ENCODE peak calls at places on chromosomes 12 and 14, in six cellular contexts. One of them, this sample, is unnamed.
A peak's percentile ranks its signal among the peaks of the same experiment; 100 is the strongest.

GRCh38 chr12:3364226-3364625 is 126.8 kb upstream of the PRMT8 start:
- DNase-seq in adrenal gland: no peak
- DNase-seq in tibial artery: no peak
- DNase-seq in bronchial epithelial cell: no peak
- DNase-seq in effector memory CD4-positive, alpha-beta T cell: no peak
- DNase-seq in IMR-90: no peak
- DNase-seq in this sample: no peak

GRCh38 chr12:58583956-58584355 is 336.3 kb downstream of the LRIG3 start:
- DNase-seq in tibial artery: no peak
- DNase-seq in IMR-90: no peak
- DNase-seq in adrenal gland: no peak
- DNase-seq in bronchial epithelial cell: no peak
- DNase-seq in effector memory CD4-positive, alpha-beta T cell: no peak
- DNase-seq in this sample: no peak

GRCh38 chr12:114655934-114656697 is 27.9 kb downstream of the TBX3 start:
- DNase-seq in adrenal gland: peak; percentile 70
- DNase-seq in tibial artery: no peak
- DNase-seq in bronchial epithelial cell: no peak
- DNase-seq in effector memory CD4-positive, alpha-beta T cell: no peak
- DNase-seq in IMR-90: peak; percentile 93
- DNase-seq in this sample: no peak

GRCh38 chr12:71415336-71416231 is 24.0 kb upstream of the LGR5 start:
- DNase-seq in tibial artery: no peak
- DNase-seq in effector memory CD4-positive, alpha-beta T cell: no peak
- DNase-seq in IMR-90: peak; percentile 59
- DNase-seq in bronchial epithelial cell: peak; percentile 58
- DNase-seq in adrenal gland: peak; percentile 40
- DNase-seq in this sample: peak; percentile 34

GRCh38 chr14:65414961-65415589 is 2.5 kb downstream of the FUT8 start:
- DNase-seq in bronchial epithelial cell: peak; percentile 37
- DNase-seq in IMR-90: peak; percentile 50
- DNase-seq in effector memory CD4-positive, alpha-beta T cell: no peak
- DNase-seq in tibial artery: no peak
- DNase-seq in adrenal gland: no peak
- DNase-seq in this sample: no peak

GRCh38 chr12:77837876-77838291 is 7.2 kb downstream of the NAV3 start:
- DNase-seq in tibial artery: no peak
- DNase-seq in adrenal gland: no peak
- DNase-seq in effector memory CD4-positive, alpha-beta T cell: no peak
- DNase-seq in IMR-90: no peak
- DNase-seq in bronchial epithelial cell: no peak
- DNase-seq in this sample: no peak

GRCh38 chr14:101780887-101781239 is 19.4 kb downstream of the PPP2R5C start:
- DNase-seq in tibial artery: no peak
- DNase-seq in adrenal gland: peak; percentile 37
- DNase-seq in bronchial epithelial cell: no peak
- DNase-seq in effector memory CD4-positive, alpha-beta T cell: no peak
- DNase-seq in IMR-90: no peak
- DNase-seq in this sample: no peak

GRCh38 chr14:34426313-34427295 is 35.4 kb downstream of the SPTSSA start:
- DNase-seq in tibial artery: no peak
- DNase-seq in IMR-90: no peak
- DNase-seq in bronchial epithelial cell: no peak
- DNase-seq in adrenal gland: peak; percentile 60
- DNase-seq in effector memory CD4-positive, alpha-beta T cell: no peak
- DNase-seq in this sample: no peak

GRCh38 chr12:105331805-105332251 is 1.3 kb downstream of the C12orf75 start:
- DNase-seq in tibial artery: no peak
- DNase-seq in IMR-90: no peak
- DNase-seq in effector memory CD4-positive, alpha-beta T cell: no peak
- DNase-seq in bronchial epithelial cell: no peak
- DNase-seq in adrenal gland: no peak
- DNase-seq in this sample: no peak

GRCh38 chr12:56081393-56082347 is 1.7 kb downstream of the ERBB3 start:
- DNase-seq in adrenal gland: no peak
- DNase-seq in tibial artery: no peak
- DNase-seq in effector memory CD4-positive, alpha-beta T cell: no peak
- DNase-seq in bronchial epithelial cell: no peak
- DNase-seq in IMR-90: no peak
- DNase-seq in this sample: no peak
- H3K4me3 ChIP-seq in adrenal gland: no peak overlapping the region
- H3K4me3 ChIP-seq in tibial artery: no peak overlapping the region
- H3K4me3 ChIP-seq in effector memory CD4-positive, alpha-beta T cell: no peak overlapping the region
- H3K4me3 ChIP-seq in bronchial epithelial cell: peak overlapping the region; percentile 91
- H3K4me3 ChIP-seq in IMR-90: no peak overlapping the region
- H3K4me3 ChIP-seq in this sample: no peak overlapping the region

GRCh38 chr12:129966086-129966640 is 62.3 kb upstream of the TMEM132D start:
- DNase-seq in tibial artery: no peak
- DNase-seq in IMR-90: no peak
- DNase-seq in bronchial epithelial cell: no peak
- DNase-seq in effector memory CD4-positive, alpha-beta T cell: no peak
- DNase-seq in adrenal gland: no peak
- DNase-seq in this sample: no peak
- H3K4me3 ChIP-seq in tibial artery: no peak overlapping the region
- H3K4me3 ChIP-seq in IMR-90: no peak overlapping the region
- H3K4me3 ChIP-seq in bronchial epithelial cell: no peak overlapping the region
- H3K4me3 ChIP-seq in effector memory CD4-positive, alpha-beta T cell: no peak overlapping the region
- H3K4me3 ChIP-seq in adrenal gland: no peak overlapping the region
- H3K4me3 ChIP-seq in this sample: no peak overlapping the region

DNA sequence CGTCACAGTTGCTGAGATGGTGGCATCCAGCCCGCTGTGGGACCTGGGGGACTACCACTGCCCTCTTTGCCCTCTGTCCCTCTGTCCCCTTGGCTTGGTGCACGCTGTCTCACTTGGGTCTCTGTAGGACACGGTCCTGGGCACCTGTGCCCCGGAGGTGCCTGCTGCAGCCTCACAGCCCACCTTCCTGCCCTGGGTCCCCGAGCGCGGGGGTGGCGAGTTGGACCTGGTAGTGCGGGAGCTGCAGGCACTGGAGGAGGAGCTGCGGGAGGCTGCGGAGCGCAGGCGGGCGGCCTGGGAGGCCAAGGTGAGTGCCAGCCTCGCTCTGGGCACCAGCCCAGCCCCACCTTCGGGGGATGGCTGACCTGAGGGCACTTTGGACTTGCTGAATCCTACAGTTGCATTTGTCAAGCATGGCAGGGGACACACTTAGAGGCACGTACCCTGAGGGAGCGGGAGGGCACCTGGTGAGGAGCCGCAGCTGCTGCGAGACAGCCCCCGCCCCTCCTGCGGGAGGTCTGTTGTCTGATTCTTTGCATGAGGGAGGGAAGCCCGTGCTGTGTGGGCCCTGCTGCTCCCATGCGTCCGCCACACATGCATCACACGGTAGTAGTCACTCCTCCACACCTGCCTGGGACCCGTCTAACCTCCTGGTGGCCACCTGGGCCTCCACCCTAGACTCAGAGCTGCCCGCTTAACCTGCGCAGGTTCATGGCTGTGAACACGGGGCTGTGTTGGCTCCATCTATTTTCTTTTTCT is 6.8 kb downstream of the TEDC1 start:
- DNase-seq in adrenal gland: no peak
- DNase-seq in IMR-90: no peak
- DNase-seq in bronchial epithelial cell: no peak
- DNase-seq in effector memory CD4-positive, alpha-beta T cell: no peak
- DNase-seq in tibial artery: peak; percentile 64
- DNase-seq in this sample: no peak
- H3K4me3 ChIP-seq in adrenal gland: no peak overlapping the region
- H3K4me3 ChIP-seq in IMR-90: no peak overlapping the region
- H3K4me3 ChIP-seq in bronchial epithelial cell: no peak overlapping the region
- H3K4me3 ChIP-seq in effector memory CD4-positive, alpha-beta T cell: no peak overlapping the region
- H3K4me3 ChIP-seq in tibial artery: no peak overlapping the region
- H3K4me3 ChIP-seq in this sample: no peak overlapping the region

DNA sequence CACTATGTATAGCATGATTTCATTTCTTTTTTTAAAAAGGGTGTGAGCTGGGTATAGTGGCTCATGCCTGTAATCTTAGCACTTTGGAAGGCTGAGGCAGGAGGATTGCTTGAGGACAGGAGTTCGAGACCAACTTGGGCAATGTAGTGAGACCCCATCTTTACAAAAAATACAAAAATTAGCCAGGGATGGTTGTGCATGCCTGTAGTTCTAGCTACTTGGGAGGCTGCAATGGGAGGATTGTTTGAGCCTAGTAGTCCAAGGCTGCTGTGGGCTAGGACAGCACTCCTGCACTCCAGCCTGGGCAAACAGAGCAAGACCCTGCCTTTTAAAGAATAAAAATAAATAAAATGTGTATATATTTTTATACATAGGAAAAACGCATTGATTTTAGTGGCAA is 43.0 kb downstream of the DIP2B start:
- DNase-seq in tibial artery: no peak
- DNase-seq in effector memory CD4-positive, alpha-beta T cell: no peak
- DNase-seq in bronchial epithelial cell: no peak
- DNase-seq in IMR-90: no peak
- DNase-seq in adrenal gland: no peak
- DNase-seq in this sample: no peak
- H3K4me3 ChIP-seq in tibial artery: no peak overlapping the region
- H3K4me3 ChIP-seq in effector memory CD4-positive, alpha-beta T cell: no peak overlapping the region
- H3K4me3 ChIP-seq in bronchial epithelial cell: no peak overlapping the region
- H3K4me3 ChIP-seq in IMR-90: no peak overlapping the region
- H3K4me3 ChIP-seq in adrenal gland: no peak overlapping the region
- H3K4me3 ChIP-seq in this sample: no peak overlapping the region

GRCh38 chr14:78785265-78785664 is 615.1 kb downstream of the NRXN3 start:
- DNase-seq in bronchial epithelial cell: peak; percentile 28
- DNase-seq in IMR-90: no peak
- DNase-seq in adrenal gland: no peak
- DNase-seq in tibial artery: no peak
- DNase-seq in effector memory CD4-positive, alpha-beta T cell: no peak
- DNase-seq in this sample: no peak
- H3K4me3 ChIP-seq in bronchial epithelial cell: no peak overlapping the region
- H3K4me3 ChIP-seq in IMR-90: no peak overlapping the region
- H3K4me3 ChIP-seq in adrenal gland: no peak overlapping the region
- H3K4me3 ChIP-seq in tibial artery: no peak overlapping the region
- H3K4me3 ChIP-seq in effector memory CD4-positive, alpha-beta T cell: no peak overlapping the region
- H3K4me3 ChIP-seq in this sample: no peak overlapping the region

GRCh38 chr14:89617142-89617460 is 200.1 kb upstream of the FOXN3 start:
- DNase-seq in IMR-90: no peak
- DNase-seq in tibial artery: no peak
- DNase-seq in adrenal gland: no peak
- DNase-seq in bronchial epithelial cell: no peak
- DNase-seq in effector memory CD4-positive, alpha-beta T cell: no peak
- DNase-seq in this sample: no peak
- H3K4me3 ChIP-seq in IMR-90: peak overlapping the region; percentile 78
- H3K4me3 ChIP-seq in tibial artery: peak overlapping the region; percentile 77
- H3K4me3 ChIP-seq in adrenal gland: no peak overlapping the region
- H3K4me3 ChIP-seq in bronchial epithelial cell: no peak overlapping the region
- H3K4me3 ChIP-seq in effector memory CD4-positive, alpha-beta T cell: peak overlapping the region; percentile 85
- H3K4me3 ChIP-seq in this sample: no peak overlapping the region

GRCh38 chr14:58428011-58428807 is 690 bp downstream of the KIAA0586 start:
- DNase-seq in bronchial epithelial cell: peak; percentile 63
- DNase-seq in IMR-90: peak; percentile 63
- DNase-seq in effector memory CD4-positive, alpha-beta T cell: no peak
- DNase-seq in adrenal gland: no peak
- DNase-seq in tibial artery: no peak
- DNase-seq in this sample: peak; percentile 53

GRCh38 chr14:58427289-58428010 is at the start of the genes KIAA0586 and TIMM9:
- DNase-seq in IMR-90: peak; percentile 99
- DNase-seq in adrenal gland: peak; percentile 98
- DNase-seq in effector memory CD4-positive, alpha-beta T cell: peak; percentile 94
- DNase-seq in bronchial epithelial cell: peak; percentile 95
- DNase-seq in tibial artery: peak; percentile 98
- DNase-seq in this sample: peak; percentile 97

GRCh38 chr14:58426819-58427288 is 477 bp downstream of the TIMM9 start:
- DNase-seq in adrenal gland: peak; percentile 65
- DNase-seq in tibial artery: peak; percentile 74
- DNase-seq in IMR-90: peak; percentile 65
- DNase-seq in bronchial epithelial cell: peak; percentile 1
- DNase-seq in effector memory CD4-positive, alpha-beta T cell: peak; percentile 34
- DNase-seq in this sample: no peak

DNA sequence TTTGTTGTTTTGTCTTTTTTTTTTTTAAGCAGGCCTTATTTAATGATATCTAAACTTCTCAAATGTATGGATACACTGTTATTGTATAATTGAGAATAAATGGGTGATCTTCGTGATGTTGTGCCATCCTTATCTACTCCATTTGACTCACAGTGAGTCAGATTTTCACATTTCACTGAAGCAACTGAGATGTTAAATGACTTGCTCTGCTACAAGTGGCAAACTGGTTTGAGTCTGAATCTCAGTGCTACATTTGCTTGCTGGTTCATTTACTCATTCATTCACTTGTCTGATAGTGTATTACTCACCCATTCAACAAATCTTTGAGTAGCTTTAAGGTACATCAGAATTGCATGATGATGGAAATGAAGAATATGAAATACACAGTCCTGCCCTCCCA is 2.6 kb downstream of the KIAA0586 start:
- DNase-seq in IMR-90: peak; percentile 82
- DNase-seq in tibial artery: no peak
- DNase-seq in adrenal gland: no peak
- DNase-seq in effector memory CD4-positive, alpha-beta T cell: no peak
- DNase-seq in bronchial epithelial cell: peak; percentile 94
- DNase-seq in this sample: peak; percentile 86
- H3K4me3 ChIP-seq in IMR-90: no peak overlapping the region
- H3K4me3 ChIP-seq in tibial artery: no peak overlapping the region
- H3K4me3 ChIP-seq in adrenal gland: no peak overlapping the region
- H3K4me3 ChIP-seq in effector memory CD4-positive, alpha-beta T cell: no peak overlapping the region
- H3K4me3 ChIP-seq in bronchial epithelial cell: no peak overlapping the region
- H3K4me3 ChIP-seq in this sample: no peak overlapping the region

DNA sequence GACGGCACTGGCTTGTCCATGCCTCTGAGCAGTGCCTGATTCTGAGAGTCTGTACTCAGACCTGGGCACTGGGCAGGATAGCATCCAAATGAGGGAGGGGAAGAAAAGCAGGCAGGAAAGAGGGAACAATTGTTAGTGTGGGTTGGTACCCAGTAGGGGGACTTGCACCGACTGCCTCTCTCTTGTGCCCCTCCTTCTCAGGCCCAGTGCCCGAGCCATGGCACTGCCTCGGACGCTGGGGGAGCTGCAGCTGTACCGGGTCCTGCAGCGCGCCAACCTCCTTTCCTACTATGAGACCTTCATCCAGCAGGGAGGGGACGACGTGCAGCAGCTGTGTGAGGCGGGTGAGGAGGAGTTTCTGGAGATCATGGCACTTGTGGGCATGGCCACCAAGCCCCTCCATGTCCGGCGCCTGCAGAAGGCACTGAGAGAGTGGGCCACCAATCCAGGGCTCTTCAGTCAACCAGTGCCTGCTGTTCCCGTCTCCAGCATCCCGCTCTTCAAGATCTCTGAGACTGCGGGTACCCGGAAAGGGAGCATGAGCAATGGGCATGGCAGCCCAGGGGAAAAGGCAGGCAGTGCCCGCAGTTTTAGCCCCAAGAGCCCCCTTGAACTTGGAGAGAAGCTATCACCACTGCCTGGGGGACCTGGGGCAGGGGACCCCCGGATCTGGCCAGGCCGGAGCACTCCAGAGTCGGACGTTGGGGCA is 2.2 kb downstream of the NAB2 start:
- DNase-seq in effector memory CD4-positive, alpha-beta T cell: no peak
- DNase-seq in adrenal gland: peak; percentile 28
- DNase-seq in bronchial epithelial cell: no peak
- DNase-seq in tibial artery: peak; percentile 86
- DNase-seq in IMR-90: no peak
- DNase-seq in this sample: no peak
- H3K4me3 ChIP-seq in effector memory CD4-positive, alpha-beta T cell: no peak overlapping the region
- H3K4me3 ChIP-seq in adrenal gland: no peak overlapping the region
- H3K4me3 ChIP-seq in bronchial epithelial cell: peak overlapping the region; percentile 55
- H3K4me3 ChIP-seq in tibial artery: peak overlapping the region; percentile 91
- H3K4me3 ChIP-seq in IMR-90: peak overlapping the region; percentile 98
- H3K4me3 ChIP-seq in this sample: peak overlapping the region; percentile 59

GRCh38 chr12:6462234-6462995 is 8.1 kb downstream of the VAMP1 start:
- DNase-seq in IMR-90: no peak
- DNase-seq in tibial artery: no peak
- DNase-seq in bronchial epithelial cell: no peak
- DNase-seq in adrenal gland: no peak
- DNase-seq in effector memory CD4-positive, alpha-beta T cell: no peak
- DNase-seq in this sample: no peak
- H3K4me3 ChIP-seq in IMR-90: no peak overlapping the region
- H3K4me3 ChIP-seq in tibial artery: no peak overlapping the region
- H3K4me3 ChIP-seq in bronchial epithelial cell: no peak overlapping the region
- H3K4me3 ChIP-seq in adrenal gland: no peak overlapping the region
- H3K4me3 ChIP-seq in effector memory CD4-positive, alpha-beta T cell: peak overlapping the region; percentile 0
- H3K4me3 ChIP-seq in this sample: no peak overlapping the region

This sample was measured in mammary epithelial cell.